ENCODE peak calls at places on chromosomes 11 and 22, in four cellular contexts. H, A, G and K are unnamed samples.
A peak's percentile ranks its signal among the peaks of the same experiment; 100 is the strongest.

GRCh38 chr11:1834132-1834610 is 619 bp upstream of the SYT8 start:
- DNase-seq in A (no peak), H (no peak), G (no peak), K (no peak)

GRCh38 chr22:44723801-44724200 is 21.8 kb downstream of the PRR5 start:
- DNase-seq in G (no peak), H (no peak), A (no peak), K (no peak)

GRCh38 chr11:22115470-22116037 is 77.3 kb upstream of the ANO5 start:
- DNase-seq in A (no peak), G (no peak), H (no peak), K (no peak)

GRCh38 chr22:36144886-36145541 is 15.5 kb downstream of the APOL3 start:
- DNase-seq in H (no peak), G (peak; percentile 28), A (peak; percentile 63), K (peak; percentile 28)

GRCh38 chr11:120211522-120212258 is 858 bp downstream of the OAF start:
- DNase-seq in H (no peak), A (no peak), G (no peak), K (no peak)

GRCh38 chr11:100876826-100877545 is 189.9 kb downstream of the ARHGAP42 start:
- DNase-seq in A (no peak), H (no peak), G (no peak), K (no peak)

GRCh38 chr22:37370306-37370979 is 56.8 kb downstream of the ELFN2 start:
- DNase-seq in H (no peak), G (peak; percentile 25), A (no peak), K (no peak)

GRCh38 chr11:55942785-55943392 is 6.7 kb upstream of the OR5I1 start:
- DNase-seq in A (no peak), G (peak; percentile 19), H (peak; percentile 28), K (peak; percentile 3)